ENCODE peak calls at places on chromosomes 12 and 14, in nine cellular contexts. One of them, this sample, is unnamed.

GRCh38 chr12:122845041-122845864 is 10.0 kb downstream of the HIP1R start:
- DNase-seq in psoas muscle: peak
- DNase-seq in prostate gland: no peak
- DNase-seq in breast epithelium: no peak
- DNase-seq in AG09319: no peak
- DNase-seq in nephron progenitor cell: no peak
- DNase-seq in H9: peak
- DNase-seq in hepatocyte: no peak
- DNase-seq in tibial nerve: no peak
- DNase-seq in this sample: peak

GRCh38 chr12:39103552-39104165 is 198.3 kb upstream of the CPNE8 start:
- DNase-seq in psoas muscle: no peak
- DNase-seq in prostate gland: peak
- DNase-seq in breast epithelium: no peak
- DNase-seq in AG09319: peak
- DNase-seq in nephron progenitor cell: peak
- DNase-seq in H9: no peak
- DNase-seq in hepatocyte: peak
- DNase-seq in tibial nerve: peak
- DNase-seq in this sample: no peak

GRCh38 chr14:91882369-91882768 is 15.0 kb upstream of the TC2N start:
- DNase-seq in psoas muscle: no peak
- DNase-seq in prostate gland: no peak
- DNase-seq in breast epithelium: no peak
- DNase-seq in AG09319: no peak
- DNase-seq in nephron progenitor cell: no peak
- DNase-seq in H9: no peak
- DNase-seq in hepatocyte: no peak
- DNase-seq in tibial nerve: no peak
- DNase-seq in this sample: no peak

GRCh38 chr14:98444077-98444476 is 827.9 kb downstream of the BCL11B start:
- DNase-seq in psoas muscle: no peak
- DNase-seq in prostate gland: no peak
- DNase-seq in breast epithelium: no peak
- DNase-seq in AG09319: no peak
- DNase-seq in nephron progenitor cell: no peak
- DNase-seq in H9: no peak
- DNase-seq in hepatocyte: no peak
- DNase-seq in tibial nerve: no peak
- DNase-seq in this sample: no peak

GRCh38 chr12:38392584-38393144 is 76.1 kb downstream of the ALG10B start:
- DNase-seq in psoas muscle: no peak
- DNase-seq in prostate gland: no peak
- DNase-seq in breast epithelium: no peak
- DNase-seq in AG09319: no peak
- DNase-seq in nephron progenitor cell: no peak
- DNase-seq in H9: no peak
- DNase-seq in hepatocyte: peak
- DNase-seq in tibial nerve: no peak
- DNase-seq in this sample: peak

GRCh38 chr14:100160534-100160916 is 1.1 kb upstream of the DEGS2 start:
- DNase-seq in psoas muscle: no peak
- DNase-seq in prostate gland: no peak
- DNase-seq in breast epithelium: no peak
- DNase-seq in AG09319: no peak
- DNase-seq in nephron progenitor cell: no peak
- DNase-seq in H9: no peak
- DNase-seq in hepatocyte: peak
- DNase-seq in tibial nerve: no peak
- DNase-seq in this sample: no peak

GRCh38 chr14:76939015-76939742 is 89.3 kb downstream of the IRF2BPL start:
- DNase-seq in psoas muscle: no peak
- DNase-seq in prostate gland: no peak
- DNase-seq in breast epithelium: no peak
- DNase-seq in AG09319: no peak
- DNase-seq in nephron progenitor cell: no peak
- DNase-seq in H9: no peak
- DNase-seq in hepatocyte: no peak
- DNase-seq in tibial nerve: no peak
- DNase-seq in this sample: no peak

GRCh38 chr12:3236345-3237153 is 159.4 kb downstream of the TSPAN9 start:
- DNase-seq in psoas muscle: peak
- DNase-seq in prostate gland: no peak
- DNase-seq in breast epithelium: no peak
- DNase-seq in AG09319: no peak
- DNase-seq in nephron progenitor cell: peak
- DNase-seq in H9: peak
- DNase-seq in hepatocyte: peak
- DNase-seq in tibial nerve: no peak
- DNase-seq in this sample: no peak

GRCh38 chr12:105862163-105862821 is 276.5 kb downstream of the NUAK1 start:
- DNase-seq in psoas muscle: no peak
- DNase-seq in prostate gland: no peak
- DNase-seq in breast epithelium: no peak
- DNase-seq in AG09319: no peak
- DNase-seq in nephron progenitor cell: no peak
- DNase-seq in H9: no peak
- DNase-seq in hepatocyte: no peak
- DNase-seq in tibial nerve: no peak
- DNase-seq in this sample: no peak

GRCh38 chr14:80310950-80311349 is 99.6 kb upstream of the DIO2 start:
- DNase-seq in psoas muscle: no peak
- DNase-seq in prostate gland: no peak
- DNase-seq in breast epithelium: no peak
- DNase-seq in AG09319: no peak
- DNase-seq in nephron progenitor cell: no peak
- DNase-seq in H9: no peak
- DNase-seq in hepatocyte: no peak
- DNase-seq in tibial nerve: no peak
- DNase-seq in this sample: no peak

GRCh38 chr14:44053422-44053821 is 453.7 kb downstream of the FSCB start:
- DNase-seq in psoas muscle: no peak
- DNase-seq in prostate gland: no peak
- DNase-seq in breast epithelium: no peak
- DNase-seq in AG09319: no peak
- DNase-seq in nephron progenitor cell: no peak
- DNase-seq in H9: no peak
- DNase-seq in hepatocyte: no peak
- DNase-seq in tibial nerve: no peak
- DNase-seq in this sample: no peak

GRCh38 chr14:95713596-95714371 is at the start of gene TCL1A:
- DNase-seq in psoas muscle: no peak
- DNase-seq in prostate gland: no peak
- DNase-seq in breast epithelium: no peak
- DNase-seq in AG09319: no peak
- DNase-seq in nephron progenitor cell: no peak
- DNase-seq in H9: peak
- DNase-seq in hepatocyte: no peak
- DNase-seq in tibial nerve: no peak
- DNase-seq in this sample: no peak

DNA sequence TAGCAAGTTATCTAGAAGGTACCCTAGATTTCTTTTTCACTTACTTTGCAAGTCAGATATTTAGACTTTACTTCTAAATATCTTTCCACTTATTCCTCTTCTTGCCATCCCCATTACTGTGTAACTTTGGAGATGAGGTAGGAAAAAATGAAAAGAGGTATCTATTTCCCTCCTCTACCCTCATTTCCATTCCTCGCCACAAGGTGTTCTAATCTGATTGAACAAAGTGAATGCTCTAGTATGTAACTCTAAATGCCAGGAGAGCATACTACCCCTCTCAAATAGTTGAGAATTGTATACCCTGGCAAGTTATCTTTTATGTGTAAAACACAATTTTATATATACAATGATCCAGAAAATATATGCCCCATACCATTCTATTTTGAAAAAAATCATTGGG is 1.7 kb upstream of the LDHB start:
- DNase-seq in psoas muscle: no peak
- DNase-seq in prostate gland: no peak
- DNase-seq in breast epithelium: no peak
- DNase-seq in AG09319: no peak
- DNase-seq in nephron progenitor cell: no peak
- DNase-seq in H9: no peak
- DNase-seq in hepatocyte: no peak
- DNase-seq in tibial nerve: no peak
- DNase-seq in this sample: no peak
- TF ChIP-seq CTCF in psoas muscle: no peak
- TF ChIP-seq CTCF in prostate gland: no peak
- TF ChIP-seq CTCF in breast epithelium: no peak
- TF ChIP-seq CTCF in AG09319: no peak
- TF ChIP-seq CTCF in nephron progenitor cell: peak
- TF ChIP-seq CTCF in H9: peak
- TF ChIP-seq CTCF in hepatocyte: no peak
- TF ChIP-seq CTCF in tibial nerve: no peak
- TF ChIP-seq CTCF in this sample: no peak

GRCh38 chr12:108515916-108516315 is 839 bp downstream of the FICD start:
- DNase-seq in psoas muscle: no peak
- DNase-seq in prostate gland: no peak
- DNase-seq in breast epithelium: no peak
- DNase-seq in AG09319: no peak
- DNase-seq in nephron progenitor cell: no peak
- DNase-seq in H9: no peak
- DNase-seq in hepatocyte: no peak
- DNase-seq in tibial nerve: no peak
- DNase-seq in this sample: no peak

GRCh38 chr12:108514973-108515814 is at the start of gene FICD:
- DNase-seq in psoas muscle: peak
- DNase-seq in prostate gland: peak
- DNase-seq in breast epithelium: peak
- DNase-seq in AG09319: peak
- DNase-seq in nephron progenitor cell: peak
- DNase-seq in H9: peak
- DNase-seq in hepatocyte: peak
- DNase-seq in tibial nerve: peak
- DNase-seq in this sample: peak

GRCh38 chr12:108517288-108518100 is 2.4 kb downstream of the FICD start:
- DNase-seq in psoas muscle: no peak
- DNase-seq in prostate gland: no peak
- DNase-seq in breast epithelium: no peak
- DNase-seq in AG09319: no peak
- DNase-seq in nephron progenitor cell: no peak
- DNase-seq in H9: no peak
- DNase-seq in hepatocyte: no peak
- DNase-seq in tibial nerve: no peak
- DNase-seq in this sample: no peak

GRCh38 chr12:108518101-108518715 is 3.1 kb downstream of the FICD start:
- DNase-seq in psoas muscle: no peak
- DNase-seq in prostate gland: no peak
- DNase-seq in breast epithelium: no peak
- DNase-seq in AG09319: no peak
- DNase-seq in nephron progenitor cell: no peak
- DNase-seq in H9: no peak
- DNase-seq in hepatocyte: no peak
- DNase-seq in tibial nerve: no peak
- DNase-seq in this sample: no peak

DNA sequence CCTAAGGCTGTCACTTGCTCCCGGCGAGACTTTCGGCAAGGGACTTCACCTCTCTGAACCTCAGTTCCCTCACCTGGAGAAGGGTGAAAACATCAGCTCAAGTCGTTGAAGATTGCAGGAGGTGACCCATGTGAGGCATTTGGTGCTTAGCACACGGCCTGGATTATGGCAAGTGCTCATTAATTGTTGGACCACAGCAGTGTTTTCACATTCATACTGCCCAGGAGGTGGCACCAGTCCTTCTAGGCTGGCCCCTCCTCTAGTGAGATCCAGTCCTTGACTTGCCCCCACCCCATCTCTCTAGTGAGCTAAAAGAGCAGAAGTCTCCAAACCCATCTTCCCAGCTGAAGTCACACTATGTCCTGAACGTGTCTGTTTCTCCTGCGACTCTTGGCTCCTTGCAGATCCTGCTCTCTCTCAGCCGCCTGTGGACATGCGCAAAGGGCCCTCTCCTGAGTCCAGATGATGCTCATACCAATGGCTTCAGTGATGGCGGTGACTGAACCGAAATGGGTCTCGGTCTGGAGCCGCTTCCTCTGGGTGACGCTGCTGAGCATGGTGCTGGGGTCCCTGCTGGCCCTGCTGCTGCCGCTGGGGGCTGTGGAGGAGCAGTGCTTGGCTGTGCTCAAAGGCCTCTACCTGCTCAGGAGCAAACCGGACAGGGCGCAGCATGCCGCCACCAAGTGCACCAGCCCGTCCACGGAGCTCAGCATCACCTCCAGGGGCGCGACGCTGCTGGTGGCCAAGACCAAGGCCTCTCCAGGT is 1.6 kb downstream of the FICD start:
- DNase-seq in psoas muscle: no peak
- DNase-seq in prostate gland: no peak
- DNase-seq in breast epithelium: no peak
- DNase-seq in AG09319: no peak
- DNase-seq in nephron progenitor cell: no peak
- DNase-seq in H9: peak
- DNase-seq in hepatocyte: no peak
- DNase-seq in tibial nerve: no peak
- DNase-seq in this sample: no peak
- TF ChIP-seq CTCF in psoas muscle: no peak
- TF ChIP-seq CTCF in prostate gland: no peak
- TF ChIP-seq CTCF in breast epithelium: no peak
- TF ChIP-seq CTCF in AG09319: peak
- TF ChIP-seq CTCF in nephron progenitor cell: no peak
- TF ChIP-seq CTCF in H9: no peak
- TF ChIP-seq CTCF in hepatocyte: no peak
- TF ChIP-seq CTCF in tibial nerve: no peak
- TF ChIP-seq CTCF in this sample: no peak

DNA sequence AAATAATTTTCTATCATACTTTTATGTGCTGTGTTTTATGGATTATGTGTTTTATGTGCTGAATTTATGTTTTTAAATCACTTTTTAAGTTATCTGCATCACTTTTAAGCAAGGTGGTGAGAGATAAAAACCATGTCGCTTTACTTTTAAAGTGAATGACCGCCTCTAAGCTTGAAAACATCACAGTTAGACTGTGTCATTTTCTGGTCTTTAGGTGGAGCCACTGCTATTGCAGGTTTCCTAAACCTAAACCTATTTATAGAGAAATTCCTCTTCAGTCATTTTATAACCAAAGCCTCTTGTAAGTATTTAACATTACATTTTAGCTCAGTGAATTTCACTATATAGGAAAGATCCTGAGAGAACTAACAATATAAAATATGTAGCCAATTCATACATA is 21.0 kb upstream of the MDM2 start:
- DNase-seq in psoas muscle: no peak
- DNase-seq in prostate gland: no peak
- DNase-seq in breast epithelium: no peak
- DNase-seq in AG09319: no peak
- DNase-seq in nephron progenitor cell: no peak
- DNase-seq in H9: no peak
- DNase-seq in hepatocyte: no peak
- DNase-seq in tibial nerve: no peak
- DNase-seq in this sample: no peak
- TF ChIP-seq CTCF in psoas muscle: peak
- TF ChIP-seq CTCF in prostate gland: peak
- TF ChIP-seq CTCF in breast epithelium: no peak
- TF ChIP-seq CTCF in AG09319: no peak
- TF ChIP-seq CTCF in nephron progenitor cell: no peak
- TF ChIP-seq CTCF in H9: peak
- TF ChIP-seq CTCF in hepatocyte: peak
- TF ChIP-seq CTCF in tibial nerve: no peak
- TF ChIP-seq CTCF in this sample: no peak

DNA sequence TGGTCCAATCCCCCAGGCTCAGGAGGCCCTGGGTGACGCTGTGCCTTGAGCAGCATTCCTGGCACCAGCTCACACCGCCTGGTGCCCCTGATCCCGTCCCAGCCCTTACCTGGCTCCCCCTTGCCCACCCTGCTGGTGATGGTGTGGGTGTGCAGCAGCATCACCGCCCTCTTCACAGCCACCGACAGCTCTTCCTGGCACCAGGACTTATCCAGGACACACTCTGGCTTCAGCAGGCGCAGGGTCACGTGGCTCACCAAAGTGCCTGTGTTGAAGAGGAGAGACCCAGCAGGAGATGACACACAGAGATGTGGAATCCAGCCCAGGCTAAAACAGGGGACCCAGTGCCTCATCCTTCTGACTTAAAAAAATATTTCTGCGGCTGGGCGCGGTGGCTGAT is 36.2 kb downstream of the GCN1 start:
- DNase-seq in psoas muscle: no peak
- DNase-seq in prostate gland: no peak
- DNase-seq in breast epithelium: no peak
- DNase-seq in AG09319: no peak
- DNase-seq in nephron progenitor cell: no peak
- DNase-seq in H9: no peak
- DNase-seq in hepatocyte: no peak
- DNase-seq in tibial nerve: no peak
- DNase-seq in this sample: no peak
- TF ChIP-seq CTCF in psoas muscle: no peak
- TF ChIP-seq CTCF in prostate gland: no peak
- TF ChIP-seq CTCF in breast epithelium: no peak
- TF ChIP-seq CTCF in AG09319: no peak
- TF ChIP-seq CTCF in nephron progenitor cell: no peak
- TF ChIP-seq CTCF in H9: no peak
- TF ChIP-seq CTCF in hepatocyte: no peak
- TF ChIP-seq CTCF in tibial nerve: no peak
- TF ChIP-seq CTCF in this sample: no peak